ENCODE peak calls at places on chromosomes 1 and 21, in ten cellular contexts. S is right cardiac atrium; P is cardiac fibroblast; M is psoas muscle; L is fibroblast of villous mesenchyme; Y is effector memory CD4-positive, alpha-beta T cell; V is fibroblast of lung; A is Karpas-422; W is PC-9; K is dorsolateral prefrontal cortex. R is an unnamed sample.

GRCh38 chr1:205537386-205538018 is 33.0 kb downstream of the CDK18 start:
- DNase-seq in S (no peak), P (peak; percentile 53), M (no peak), L (peak; percentile 18), Y (no peak), V (no peak), A (no peak), W (peak; percentile 49), K (no peak), R (no peak)

GRCh38 chr1:156465747-156466365 is 34.7 kb downstream of the MEF2D start:
- DNase-seq in S (peak; percentile 75), P (peak; percentile 81), M (no peak), L (no peak), Y (no peak), V (no peak), A (peak; percentile 63), W (peak; percentile 18), K (no peak), R (no peak)

GRCh38 chr1:84653130-84653680 is 37.1 kb downstream of the SSX2IP start:
- DNase-seq in S (no peak), P (peak; percentile 37), M (no peak), L (no peak), Y (no peak), V (peak; percentile 52), A (no peak), W (no peak), K (no peak), R (no peak)

GRCh38 chr1:8077120-8077573 is 51.0 kb upstream of the ERRFI1 start:
- DNase-seq in S (peak; percentile 79), P (peak; percentile 99), M (peak; percentile 49), L (peak; percentile 93), Y (no peak), V (peak; percentile 99), A (no peak), W (peak; percentile 92), K (no peak), R (peak; percentile 63)

GRCh38 chr1:183993132-183993531 is 44.4 kb downstream of the COLGALT2 start:
- DNase-seq in S (no peak), P (no peak), M (no peak), L (no peak), Y (no peak), V (no peak), A (no peak), W (peak; percentile 64), K (no peak), R (no peak)

GRCh38 chr21:34242973-34243372 is 120.8 kb upstream of the KCNE2 start:
- DNase-seq in S (no peak), P (no peak), M (no peak), L (no peak), Y (no peak), V (no peak), A (no peak), W (no peak), K (no peak), R (no peak)

GRCh38 chr1:98049370-98050115 is 128.7 kb upstream of the DPYD start:
- DNase-seq in S (peak; percentile 33), P (no peak), M (no peak), L (no peak), Y (no peak), V (peak; percentile 56), A (no peak), W (no peak), K (peak; percentile 64), R (no peak)

GRCh38 chr21:29030909-29031308 is 6.4 kb downstream of the USP16 start:
- DNase-seq in S (no peak), P (no peak), M (no peak), L (no peak), Y (no peak), V (no peak), A (no peak), W (no peak), K (no peak), R (no peak)

GRCh38 chr1:231643333-231644237 is 17.0 kb downstream of the DISC1 start:
- DNase-seq in S (no peak), P (no peak), M (no peak), L (no peak), Y (no peak), V (no peak), A (no peak), W (no peak), K (no peak), R (no peak)

GRCh38 chr1:165949335-165950130 is 122.1 kb downstream of the UCK2 start:
- DNase-seq in S (peak; percentile 55), P (peak; percentile 13), M (no peak), L (peak; percentile 18), Y (no peak), V (no peak), A (no peak), W (no peak), K (no peak), R (no peak)

GRCh38 chr1:186574951-186575747 is 105.1 kb downstream of the PTGS2 start:
- DNase-seq in S (no peak), P (peak; percentile 47), M (no peak), L (peak; percentile 80), Y (no peak), V (peak; percentile 72), A (no peak), W (no peak), K (no peak), R (peak; percentile 40)

GRCh38 chr21:21101911-21102310 is 103.7 kb downstream of the NCAM2 start:
- DNase-seq in S (no peak), P (peak; percentile 65), M (no peak), L (peak; percentile 27), Y (no peak), V (peak; percentile 77), A (peak; percentile 60), W (no peak), K (peak; percentile 40), R (peak; percentile 27)

GRCh38 chr1:3403388-3404179 is 50.9 kb upstream of the ARHGEF16 start:
- DNase-seq in S (no peak), P (no peak), M (no peak), L (no peak), Y (no peak), V (no peak), A (no peak), W (peak; percentile 12), K (no peak), R (no peak)

GRCh38 chr1:33640114-33640660 is 167.7 kb downstream of the ZSCAN20 start:
- DNase-seq in S (no peak), P (peak; percentile 3), M (no peak), L (peak; percentile 63), Y (no peak), V (peak; percentile 20), A (no peak), W (no peak), K (no peak), R (no peak)

GRCh38 chr21:14862794-14863720 is 201.7 kb downstream of the NRIP1 start:
- DNase-seq in S (no peak), P (peak; percentile 60), M (no peak), L (peak; percentile 62), Y (no peak), V (no peak), A (peak; percentile 42), W (no peak), K (no peak), R (no peak)

GRCh38 chr1:162373541-162374375 is 2.9 kb downstream of the SPATA46 start:
- DNase-seq in S (no peak), P (peak; percentile 84), M (no peak), L (peak; percentile 45), Y (no peak), V (peak; percentile 82), A (no peak), W (peak; percentile 94), K (no peak), R (peak; percentile 38)

GRCh38 chr21:41366522-41367151 is 4.8 kb downstream of the MX2 start:
- DNase-seq in S (no peak), P (peak; percentile 81), M (peak; percentile 41), L (peak; percentile 91), Y (no peak), V (peak; percentile 80), A (peak; percentile 60), W (peak; percentile 94), K (no peak), R (no peak)

GRCh38 chr1:6179564-6180175 is 451 bp downstream of the CHD5 start:
- DNase-seq in S (no peak), P (no peak), M (no peak), L (no peak), Y (no peak), V (no peak), A (no peak), W (no peak), K (no peak), R (no peak)
- H3K4me3 ChIP-seq in S (peak overlapping the region; percentile 37), P (no peak overlapping the region), M (peak overlapping the region; percentile 38), L (no peak overlapping the region), Y (no peak overlapping the region), V (no peak overlapping the region), A (no peak overlapping the region), W (no peak overlapping the region), K (peak overlapping the region; percentile 61), R (no peak overlapping the region)

GRCh38 chr1:10057744-10058294 is 25.1 kb downstream of the UBE4B start:
- DNase-seq in S (no peak), P (no peak), M (no peak), L (no peak), Y (no peak), V (peak; percentile 11), A (no peak), W (no peak), K (no peak), R (no peak)
- H3K4me3 ChIP-seq in S (no peak overlapping the region), P (no peak overlapping the region), M (no peak overlapping the region), L (no peak overlapping the region), Y (no peak overlapping the region), V (no peak overlapping the region), A (no peak overlapping the region), W (no peak overlapping the region), K (no peak overlapping the region), R (no peak overlapping the region)

DNA sequence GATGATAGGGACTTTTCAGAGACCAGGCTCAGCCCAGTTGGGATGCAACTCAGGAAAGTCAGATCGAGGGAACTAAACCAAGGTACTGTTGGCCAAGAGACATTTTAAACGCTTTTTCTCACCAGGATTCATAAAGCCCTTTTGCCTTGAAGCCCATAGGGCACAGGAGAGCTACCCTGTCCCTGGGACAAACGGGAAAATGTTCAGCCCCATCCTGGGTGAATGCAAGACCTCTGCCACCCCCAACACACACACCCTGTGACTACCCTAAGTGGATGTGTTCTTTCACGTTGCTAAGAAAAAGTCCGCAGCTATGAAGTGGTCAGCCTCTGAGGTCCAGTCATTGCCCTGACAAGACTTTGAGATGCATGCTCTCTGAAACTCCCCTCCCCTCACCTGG is 58.4 kb downstream of the ITPKB start:
- DNase-seq in S (no peak), P (no peak), M (no peak), L (no peak), Y (no peak), V (no peak), A (no peak), W (no peak), K (no peak), R (no peak)
- H3K4me3 ChIP-seq in S (peak overlapping the region; percentile 41), P (no peak overlapping the region), M (peak overlapping the region; percentile 64), L (no peak overlapping the region), Y (peak overlapping the region; percentile 40), V (no peak overlapping the region), A (peak overlapping the region; percentile 49), W (no peak overlapping the region), K (peak overlapping the region; percentile 24), R (peak overlapping the region; percentile 21)

DNA sequence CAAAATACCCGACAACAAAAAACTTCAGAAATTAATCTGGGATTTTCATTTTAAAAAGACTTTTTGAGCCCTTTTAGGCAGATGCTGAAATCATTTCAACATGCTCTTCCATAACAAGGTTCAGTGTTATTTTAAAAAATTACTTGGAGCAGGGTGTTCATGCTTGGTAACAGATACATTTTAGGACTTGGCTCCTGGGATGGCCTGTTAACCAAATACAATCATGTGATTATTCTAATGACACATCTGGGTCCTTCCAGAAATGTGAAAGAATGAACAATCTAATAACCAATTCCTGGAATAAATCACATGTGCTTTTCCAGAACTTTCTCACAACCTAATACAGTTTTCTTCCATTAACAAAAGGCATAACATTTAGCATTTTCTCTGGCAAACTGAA is 379.8 kb upstream of the RUNX1 start:
- DNase-seq in S (no peak), P (no peak), M (no peak), L (no peak), Y (no peak), V (no peak), A (no peak), W (no peak), K (no peak), R (no peak)
- H3K4me3 ChIP-seq in S (no peak overlapping the region), P (no peak overlapping the region), M (no peak overlapping the region), L (no peak overlapping the region), Y (no peak overlapping the region), V (no peak overlapping the region), A (no peak overlapping the region), W (no peak overlapping the region), K (no peak overlapping the region), R (no peak overlapping the region)

R was measured in astrocyte of the cerebellum.